ENCODE peak calls at places on chromosomes 11 and 22, in seven cellular contexts. X, O, N, E, B, D and K are unnamed samples.

GRCh38 chr11:131767421-131767820 is 397.0 kb downstream of the NTM start:
- DNase-seq in B (no peak), E (no peak), N (peak), O (no peak), X (no peak), D (no peak), K (no peak)

GRCh38 chr22:49307071-49307830 is 520.4 kb downstream of the BRD1 start:
- DNase-seq in E (no peak), D (no peak), O (no peak), N (no peak), X (no peak), B (no peak), K (no peak)

GRCh38 chr22:23820748-23821211 is 18.0 kb downstream of the DERL3 start:
- DNase-seq in X (no peak), B (peak), O (no peak), E (no peak), N (no peak), D (no peak), K (no peak)

GRCh38 chr11:128179512-128179911 is 407.8 kb downstream of the ETS1 start:
- DNase-seq in O (no peak), N (no peak), E (no peak), X (no peak), B (no peak), D (no peak), K (no peak)

GRCh38 chr11:10002221-10002620 is 291.8 kb downstream of the SBF2 start:
- DNase-seq in B (no peak), N (peak), E (no peak), D (no peak), O (no peak), X (no peak), K (no peak)

GRCh38 chr11:122737951-122738693 is 82.6 kb downstream of the UBASH3B start:
- DNase-seq in N (peak), B (no peak), X (no peak), E (no peak), D (no peak), O (no peak), K (no peak)

GRCh38 chr11:86369668-86370067 is 5.0 kb upstream of the CCDC81 start:
- DNase-seq in E (no peak), O (no peak), D (no peak), B (no peak), N (no peak), X (no peak), K (no peak)

GRCh38 chr11:113373306-113373705 is 14.3 kb upstream of the ANKK1 start:
- DNase-seq in E (no peak), B (no peak), X (no peak), O (no peak), N (peak), D (peak), K (no peak)

GRCh38 chr22:29041408-29041807 is 20.2 kb downstream of the C22orf31 start:
- DNase-seq in N (peak), B (no peak), E (no peak), O (no peak), D (no peak), X (no peak), K (no peak)

GRCh38 chr22:19291580-19292261 is at the start of gene CLTCL1:
- DNase-seq in E (no peak), N (peak), X (peak), O (peak), D (peak), B (peak), K (no peak)

GRCh38 chr22:38432264-38432663 is 22.7 kb downstream of the KCNJ4 start:
- DNase-seq in D (no peak), O (no peak), E (no peak), B (no peak), X (no peak), N (no peak), K (no peak)

GRCh38 chr11:92449222-92449621 is 224.6 kb downstream of the FAT3 start:
- DNase-seq in B (no peak), O (no peak), N (no peak), X (no peak), E (no peak), D (peak), K (no peak)

GRCh38 chr22:48944756-48945620 is 882.7 kb downstream of the BRD1 start:
- DNase-seq in X (no peak), B (no peak), D (no peak), N (no peak), E (no peak), O (no peak), K (no peak)

GRCh38 chr22:20636075-20636812 is 128.8 kb downstream of the MED15 start:
- DNase-seq in B (no peak), O (no peak), E (no peak), N (no peak), D (no peak), X (no peak), K (no peak)

GRCh38 chr11:64069401-64070300 is 33.9 kb downstream of the FLRT1 start:
- DNase-seq in D (no peak), B (no peak), O (no peak), E (no peak), N (no peak), X (no peak), K (no peak)

GRCh38 chr11:45778341-45778740 is 26.6 kb upstream of the SLC35C1 start:
- DNase-seq in X (no peak), N (no peak), O (no peak), D (no peak), E (no peak), B (no peak), K (no peak)

GRCh38 chr11:66685276-66686099 is 7.8 kb upstream of the RBM4B start:
- DNase-seq in B (peak), N (no peak), X (no peak), E (no peak), D (no peak), O (no peak), K (no peak)